ENCODE peak calls at places on chromosome 22, in seven cellular contexts. A, T, U, W, L, R and Z are unnamed samples.

GRCh38 chr22:24944224-24944937 is 2.1 kb downstream of the LHFPL7 start:
- DNase-seq in A (no peak), T (no peak), U (no peak), W (no peak), L (no peak), R (no peak), Z (no peak)

GRCh38 chr22:42855211-42855610 is 1.9 kb downstream of the ARFGAP3 start:
- DNase-seq in A (no peak), T (no peak), U (no peak), W (no peak), L (no peak), R (no peak), Z (no peak)

GRCh38 chr22:23315341-23315917 is 135.1 kb downstream of the BCR start:
- DNase-seq in A (no peak), T (peak), U (peak), W (peak), L (peak), R (peak), Z (peak)

GRCh38 chr22:37178350-37179125 is 9.5 kb downstream of the C1QTNF6 start:
- DNase-seq in A (no peak), T (no peak), U (no peak), W (no peak), L (peak), R (no peak), Z (no peak)

GRCh38 chr22:44151661-44152060 is 29.1 kb upstream of the PARVG start:
- DNase-seq in A (no peak), T (no peak), U (peak), W (no peak), L (peak), R (no peak), Z (peak)

GRCh38 chr22:25775501-25775900 is 33.5 kb downstream of the MYO18B start:
- DNase-seq in A (no peak), T (no peak), U (no peak), W (no peak), L (no peak), R (no peak), Z (peak)

GRCh38 chr22:32208681-32209080 is 3.8 kb upstream of the RFPL2 start:
- DNase-seq in A (no peak), T (no peak), U (no peak), W (no peak), L (no peak), R (no peak), Z (no peak)

GRCh38 chr22:49850959-49851815 is 2.5 kb upstream of the ZBED4 start:
- DNase-seq in A (no peak), T (no peak), U (no peak), W (no peak), L (peak), R (no peak), Z (no peak)

GRCh38 chr22:36636916-36637315 is 66.6 kb downstream of the CACNG2 start:
- DNase-seq in A (no peak), T (no peak), U (no peak), W (no peak), L (no peak), R (no peak), Z (no peak)

GRCh38 chr22:22463855-22464540 is 44.5 kb downstream of the ZNF280B start:
- DNase-seq in A (peak), T (peak), U (peak), W (no peak), L (peak), R (no peak), Z (peak)

GRCh38 chr22:37930270-37930951 is 23.0 kb downstream of the C22orf23 start:
- DNase-seq in A (peak), T (peak), U (peak), W (no peak), L (peak), R (no peak), Z (peak)

GRCh38 chr22:28299329-28299728 is 380.3 kb upstream of the PITPNB start:
- DNase-seq in A (no peak), T (no peak), U (no peak), W (no peak), L (no peak), R (no peak), Z (no peak)

GRCh38 chr22:29751139-29751538 is 15.7 kb downstream of the ZMAT5 start:
- DNase-seq in A (no peak), T (no peak), U (no peak), W (no peak), L (no peak), R (no peak), Z (peak)

GRCh38 chr22:37663521-37664140 is 5.1 kb downstream of the PDXP start:
- DNase-seq in A (no peak), T (no peak), U (peak), W (no peak), L (no peak), R (no peak), Z (no peak)

GRCh38 chr22:28920757-28921584 is 37.6 kb downstream of the ZNRF3 start:
- DNase-seq in A (no peak), T (no peak), U (no peak), W (no peak), L (no peak), R (no peak), Z (no peak)

GRCh38 chr22:23199159-23199558 is 18.9 kb downstream of the BCR start:
- DNase-seq in A (no peak), T (no peak), U (no peak), W (no peak), L (no peak), R (no peak), Z (no peak)

GRCh38 chr22:45064313-45065268 is 54.8 kb upstream of the PHF21B start:
- DNase-seq in A (no peak), T (peak), U (peak), W (peak), L (peak), R (no peak), Z (peak)

GRCh38 chr22:31447337-31447736 is 42.3 kb downstream of the EIF4ENIF1 start:
- DNase-seq in A (no peak), T (no peak), U (no peak), W (no peak), L (peak), R (no peak), Z (no peak)

GRCh38 chr22:20226077-20226716 is 41.9 kb downstream of the RTN4R start:
- DNase-seq in A (no peak), T (no peak), U (no peak), W (no peak), L (no peak), R (no peak), Z (no peak)